ENCODE peak calls at places on chromosomes 2 and 18, in eight cellular contexts. M is tibial artery, B is tibial nerve, K is A673, W is ovary, N is SJSA1, T is cardiac fibroblast, U is GM12865. O is an unnamed sample.

GRCh38 chr18:45978084-45978483 is 11.0 kb upstream of the EPG5 start:
- DNase-seq in M (no peak), B (no peak), K (no peak), W (no peak), N (no peak), T (no peak), U (peak; percentile 18), O (no peak)

GRCh38 chr2:234550511-234551107 is 53.7 kb upstream of the ARL4C start:
- DNase-seq in M (peak; percentile 57), B (peak; percentile 64), K (peak; percentile 86), W (peak; percentile 60), N (peak; percentile 97), T (peak; percentile 88), U (peak; percentile 64), O (peak; percentile 44)

GRCh38 chr18:70146174-70146573 is 59.3 kb downstream of the RTTN start:
- DNase-seq in M (no peak), B (no peak), K (no peak), W (no peak), N (no peak), T (no peak), U (no peak), O (no peak)

GRCh38 chr2:52475600-52475999 is 1292.0 kb upstream of the CHAC2 start:
- DNase-seq in M (no peak), B (no peak), K (no peak), W (no peak), N (no peak), T (no peak), U (no peak), O (no peak)

GRCh38 chr2:204452464-204453023 is 92.7 kb upstream of the PARD3B start:
- DNase-seq in M (peak; percentile 39), B (peak; percentile 18), K (peak; percentile 50), W (peak; percentile 14), N (peak; percentile 98), T (peak; percentile 98), U (no peak), O (peak; percentile 36)

GRCh38 chr2:1564506-1564905 is 151.2 kb downstream of the TPO start:
- DNase-seq in M (no peak), B (no peak), K (no peak), W (no peak), N (no peak), T (no peak), U (no peak), O (no peak)

GRCh38 chr2:111975053-111975552 is 76.7 kb downstream of the MERTK start:
- DNase-seq in M (peak; percentile 49), B (no peak), K (peak; percentile 32), W (no peak), N (peak; percentile 39), T (peak; percentile 91), U (no peak), O (peak; percentile 5)

GRCh38 chr2:85865539-85866164 is 23.1 kb downstream of the ST3GAL5 start:
- DNase-seq in M (no peak), B (no peak), K (no peak), W (no peak), N (peak; percentile 35), T (no peak), U (peak; percentile 69), O (no peak)

GRCh38 chr2:66434679-66435548 is at the start of gene MEIS1:
- DNase-seq in M (peak; percentile 94), B (peak; percentile 86), K (peak; percentile 98), W (peak; percentile 95), N (peak; percentile 89), T (peak; percentile 98), U (peak; percentile 72), O (peak; percentile 80)

GRCh38 chr18:323253-323622 is 55.4 kb upstream of the THOC1 start:
- DNase-seq in M (no peak), B (no peak), K (no peak), W (no peak), N (peak; percentile 66), T (peak; percentile 49), U (no peak), O (no peak)

GRCh38 chr18:49499046-49499637 is 12.1 kb upstream of the C18orf32 start:
- DNase-seq in M (no peak), B (no peak), K (no peak), W (no peak), N (no peak), T (no peak), U (no peak), O (no peak)

GRCh38 chr2:182666674-182667320 is 49.3 kb upstream of the DNAJC10 start:
- DNase-seq in M (no peak), B (no peak), K (no peak), W (no peak), N (peak; percentile 11), T (peak; percentile 54), U (peak; percentile 51), O (no peak)

GRCh38 chr2:229882583-229882982 is 39.2 kb downstream of the TRIP12 start:
- DNase-seq in M (no peak), B (no peak), K (no peak), W (no peak), N (no peak), T (no peak), U (no peak), O (no peak)

GRCh38 chr2:229887441-229887840 is 34.4 kb downstream of the TRIP12 start:
- DNase-seq in M (no peak), B (no peak), K (no peak), W (no peak), N (no peak), T (no peak), U (no peak), O (no peak)

GRCh38 chr2:229889023-229889422 is 32.8 kb downstream of the TRIP12 start:
- DNase-seq in M (no peak), B (no peak), K (no peak), W (no peak), N (no peak), T (no peak), U (no peak), O (no peak)

GRCh38 chr2:229884775-229885699 is 36.8 kb downstream of the TRIP12 start:
- DNase-seq in M (no peak), B (no peak), K (no peak), W (no peak), N (no peak), T (no peak), U (peak; percentile 54), O (no peak)

DNA sequence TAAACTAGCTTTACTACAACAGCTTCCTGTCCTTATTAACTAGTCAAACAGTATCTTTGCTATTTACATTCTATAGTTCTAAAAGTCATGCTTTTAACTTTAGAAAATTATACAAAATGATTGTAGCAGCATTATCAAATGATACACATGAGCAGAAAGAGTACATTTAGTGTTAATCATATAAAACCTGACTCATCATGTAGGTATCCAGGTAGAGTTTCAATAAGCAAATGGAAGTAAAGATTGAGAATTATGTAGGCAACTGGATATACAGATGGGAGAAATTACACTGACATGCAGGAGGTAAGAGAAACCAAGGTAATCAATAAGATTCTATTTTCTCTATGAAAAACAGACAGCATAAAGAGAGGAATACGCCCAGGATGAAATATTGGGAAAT is 33.8 kb downstream of the TRIP12 start:
- DNase-seq in M (no peak), B (no peak), K (no peak), W (no peak), N (no peak), T (no peak), U (no peak), O (no peak)
- H3K4me3 ChIP-seq in M (no peak overlapping the region), B (no peak overlapping the region), K (no peak overlapping the region), W (no peak overlapping the region), N (no peak overlapping the region), T (no peak overlapping the region), U (no peak overlapping the region), O (no peak overlapping the region)

DNA sequence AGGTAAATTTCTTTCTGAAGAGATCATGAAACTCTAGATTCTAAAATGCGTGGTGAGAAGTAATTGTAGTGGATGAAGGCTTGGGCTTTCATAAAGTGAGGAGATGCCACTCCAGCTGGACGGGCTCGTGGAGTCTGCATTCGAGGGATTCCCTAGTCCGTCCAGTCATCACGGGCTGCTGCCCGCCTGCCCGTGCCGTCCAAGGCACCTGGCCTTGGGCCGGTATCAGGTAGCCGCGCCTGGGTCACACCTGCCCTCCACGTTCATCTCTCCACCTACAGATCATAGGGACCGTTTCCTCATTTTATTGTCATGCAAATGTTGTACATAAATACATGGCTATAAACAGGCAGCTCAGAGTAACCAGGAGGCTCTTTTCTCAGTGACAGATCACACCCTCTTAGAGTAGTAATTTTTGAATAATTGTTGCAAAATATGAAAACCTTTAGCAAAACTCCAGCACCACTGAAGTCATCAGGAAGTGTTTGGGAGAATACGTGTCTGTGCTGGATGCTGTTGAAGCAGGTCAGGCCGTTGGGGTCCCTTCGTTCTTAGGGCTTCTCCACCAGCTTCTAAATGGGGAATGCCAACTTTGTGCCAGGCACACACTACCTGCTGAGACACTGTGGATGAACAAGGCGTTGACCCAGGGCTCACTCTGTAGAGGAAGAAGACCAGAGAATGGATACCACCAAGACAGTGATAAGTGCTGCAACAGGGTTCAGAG is 112.6 kb downstream of the FAM210A start:
- DNase-seq in M (no peak), B (no peak), K (no peak), W (no peak), N (no peak), T (no peak), U (peak; percentile 48), O (no peak)
- H3K4me3 ChIP-seq in M (no peak overlapping the region), B (no peak overlapping the region), K (no peak overlapping the region), W (no peak overlapping the region), N (no peak overlapping the region), T (no peak overlapping the region), U (peak overlapping the region; percentile 51), O (no peak overlapping the region)

DNA sequence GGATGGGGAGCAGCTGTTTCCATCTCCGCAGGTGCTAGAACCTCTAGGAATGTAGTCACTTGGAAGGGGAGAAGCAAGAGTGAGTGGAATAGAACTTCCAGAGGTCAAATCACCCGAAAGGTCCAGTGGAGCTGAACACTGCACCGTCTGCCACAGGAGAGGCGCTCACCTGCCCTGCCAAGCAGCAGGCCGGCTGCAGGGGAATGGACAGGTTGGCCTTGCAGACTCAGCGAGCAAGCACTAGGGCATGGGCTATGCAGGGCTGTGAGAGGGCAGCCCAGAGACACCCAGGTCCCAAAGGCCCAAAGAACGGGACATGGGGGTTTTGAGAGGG is 214.2 kb downstream of the TNS1 start:
- DNase-seq in M (no peak), B (no peak), K (no peak), W (no peak), N (no peak), T (no peak), U (no peak), O (no peak)
- H3K4me3 ChIP-seq in M (no peak overlapping the region), B (no peak overlapping the region), K (no peak overlapping the region), W (no peak overlapping the region), N (no peak overlapping the region), T (no peak overlapping the region), U (no peak overlapping the region), O (no peak overlapping the region)

DNA sequence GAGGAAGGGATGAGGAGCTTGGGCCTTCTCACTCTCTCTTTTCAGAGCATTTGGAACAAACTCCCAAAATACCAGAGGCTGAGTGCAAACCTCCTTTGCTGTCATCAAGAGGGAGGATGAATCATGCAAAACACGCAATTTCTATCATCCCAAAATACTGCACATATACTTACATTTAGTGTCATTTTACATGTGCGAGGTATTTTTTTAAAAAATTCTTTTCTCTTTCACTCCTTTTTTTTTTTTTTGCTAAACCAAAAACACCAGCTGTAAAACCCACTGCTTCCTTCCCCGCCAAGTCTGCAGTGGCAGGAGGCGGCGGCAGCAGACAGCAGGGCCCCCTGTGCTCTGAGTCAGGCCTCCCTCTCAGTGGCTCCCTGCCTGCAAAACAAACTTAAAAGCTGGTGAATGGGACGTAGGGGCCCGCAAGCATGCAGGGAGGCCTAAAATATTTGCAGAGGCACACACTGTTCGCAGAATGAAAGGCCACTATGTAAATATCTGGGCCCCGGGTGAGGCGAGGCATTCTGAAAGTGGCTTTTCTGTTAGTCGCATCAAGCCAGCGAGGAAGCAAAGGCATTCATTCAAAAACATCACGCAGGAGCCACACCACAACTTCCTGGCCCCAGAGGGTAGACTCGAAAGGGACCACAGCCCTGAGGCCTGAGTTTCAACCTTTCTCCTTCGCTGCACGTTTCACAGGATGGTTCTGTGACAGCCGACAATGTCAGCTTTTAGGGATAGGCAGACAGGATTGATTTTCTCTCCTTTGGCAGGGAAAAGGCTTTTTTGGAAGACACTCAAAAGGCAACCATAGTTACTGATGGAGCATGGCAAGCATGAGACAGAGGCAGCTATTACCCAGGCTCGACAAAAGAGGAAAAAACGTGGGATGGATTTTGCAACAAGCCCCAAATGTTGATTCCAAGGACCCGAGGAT is 73.4 kb downstream of the ACTR2 start:
- DNase-seq in M (peak; percentile 51), B (peak; percentile 28), K (peak; percentile 61), W (peak; percentile 25), N (peak; percentile 94), T (peak; percentile 88), U (peak; percentile 92), O (peak; percentile 22)
- H3K4me3 ChIP-seq in M (peak overlapping the region; percentile 13), B (peak overlapping the region; percentile 19), K (no peak overlapping the region), W (no peak overlapping the region), N (peak overlapping the region; percentile 6), T (no peak overlapping the region), U (peak overlapping the region; percentile 7), O (no peak overlapping the region)

O was measured in thyroid gland.